ENCODE peak calls at places on chromosomes 11 and 22, in eight cellular contexts. One of them, this sample, is unnamed.

GRCh38 chr11:59173964-59174663 is 2.2 kb downstream of the DTX4 start:
- DNase-seq in spleen: no peak
- DNase-seq in endothelial cell of umbilical vein: no peak
- DNase-seq in kidney: peak
- DNase-seq in cardiac fibroblast: peak
- DNase-seq in breast epithelium: no peak
- DNase-seq in body of pancreas: peak
- DNase-seq in heart left ventricle: no peak
- DNase-seq in this sample: no peak

GRCh38 chr11:38297670-38298069 is 1699.6 kb upstream of the RAG2 start:
- DNase-seq in kidney: no peak
- DNase-seq in cardiac fibroblast: no peak
- DNase-seq in breast epithelium: no peak
- DNase-seq in endothelial cell of umbilical vein: no peak
- DNase-seq in body of pancreas: no peak
- DNase-seq in spleen: no peak
- DNase-seq in heart left ventricle: no peak
- DNase-seq in this sample: no peak

GRCh38 chr22:39297490-39298193 is 21.8 kb downstream of the RPL3 start:
- DNase-seq in spleen: no peak
- DNase-seq in heart left ventricle: no peak
- DNase-seq in endothelial cell of umbilical vein: no peak
- DNase-seq in body of pancreas: peak
- DNase-seq in kidney: no peak
- DNase-seq in cardiac fibroblast: no peak
- DNase-seq in breast epithelium: no peak
- DNase-seq in this sample: no peak

GRCh38 chr11:118691926-118692830 is 12.7 kb upstream of the TREH start:
- DNase-seq in kidney: no peak
- DNase-seq in breast epithelium: no peak
- DNase-seq in heart left ventricle: no peak
- DNase-seq in cardiac fibroblast: peak
- DNase-seq in spleen: peak
- DNase-seq in endothelial cell of umbilical vein: no peak
- DNase-seq in body of pancreas: no peak
- DNase-seq in this sample: no peak

GRCh38 chr11:121634889-121635288 is 182.1 kb upstream of the SORL1-AS1 start:
- DNase-seq in kidney: no peak
- DNase-seq in heart left ventricle: no peak
- DNase-seq in endothelial cell of umbilical vein: no peak
- DNase-seq in spleen: no peak
- DNase-seq in cardiac fibroblast: peak
- DNase-seq in breast epithelium: no peak
- DNase-seq in body of pancreas: no peak
- DNase-seq in this sample: no peak

GRCh38 chr22:20956258-20957117 is 10.6 kb upstream of the AIFM3 start:
- DNase-seq in cardiac fibroblast: peak
- DNase-seq in spleen: no peak
- DNase-seq in endothelial cell of umbilical vein: no peak
- DNase-seq in body of pancreas: peak
- DNase-seq in breast epithelium: no peak
- DNase-seq in heart left ventricle: no peak
- DNase-seq in kidney: no peak
- DNase-seq in this sample: no peak

GRCh38 chr11:106621479-106621878 is 396.8 kb downstream of the GUCY1A2 start:
- DNase-seq in kidney: no peak
- DNase-seq in cardiac fibroblast: no peak
- DNase-seq in breast epithelium: no peak
- DNase-seq in body of pancreas: no peak
- DNase-seq in spleen: no peak
- DNase-seq in endothelial cell of umbilical vein: no peak
- DNase-seq in heart left ventricle: no peak
- DNase-seq in this sample: no peak

GRCh38 chr11:12243511-12243910 is 133.1 kb downstream of the MICAL2 start:
- DNase-seq in breast epithelium: no peak
- DNase-seq in kidney: no peak
- DNase-seq in body of pancreas: peak
- DNase-seq in endothelial cell of umbilical vein: no peak
- DNase-seq in cardiac fibroblast: no peak
- DNase-seq in spleen: no peak
- DNase-seq in heart left ventricle: no peak
- DNase-seq in this sample: no peak

GRCh38 chr22:35552186-35552842 is 11.7 kb downstream of the RASD2 start:
- DNase-seq in endothelial cell of umbilical vein: peak
- DNase-seq in heart left ventricle: no peak
- DNase-seq in body of pancreas: peak
- DNase-seq in cardiac fibroblast: peak
- DNase-seq in spleen: peak
- DNase-seq in kidney: no peak
- DNase-seq in breast epithelium: no peak
- DNase-seq in this sample: no peak

GRCh38 chr11:66011239-66011784 is 496 bp upstream of the CST6 start:
- DNase-seq in cardiac fibroblast: peak
- DNase-seq in kidney: peak
- DNase-seq in heart left ventricle: no peak
- DNase-seq in breast epithelium: no peak
- DNase-seq in spleen: no peak
- DNase-seq in endothelial cell of umbilical vein: no peak
- DNase-seq in body of pancreas: peak
- DNase-seq in this sample: no peak

GRCh38 chr11:7906481-7906880 is 24.6 kb downstream of the OR10A6 start:
- DNase-seq in body of pancreas: no peak
- DNase-seq in cardiac fibroblast: no peak
- DNase-seq in endothelial cell of umbilical vein: no peak
- DNase-seq in breast epithelium: no peak
- DNase-seq in heart left ventricle: no peak
- DNase-seq in kidney: no peak
- DNase-seq in spleen: no peak
- DNase-seq in this sample: no peak

GRCh38 chr11:45486461-45486860 is 179.0 kb downstream of the CHST1 start:
- DNase-seq in breast epithelium: no peak
- DNase-seq in spleen: peak
- DNase-seq in body of pancreas: no peak
- DNase-seq in kidney: no peak
- DNase-seq in cardiac fibroblast: no peak
- DNase-seq in heart left ventricle: no peak
- DNase-seq in endothelial cell of umbilical vein: no peak
- DNase-seq in this sample: no peak

GRCh38 chr11:97498891-97499290 is 1109.1 kb downstream of the JRKL start:
- DNase-seq in endothelial cell of umbilical vein: no peak
- DNase-seq in kidney: no peak
- DNase-seq in body of pancreas: no peak
- DNase-seq in heart left ventricle: no peak
- DNase-seq in breast epithelium: no peak
- DNase-seq in spleen: no peak
- DNase-seq in cardiac fibroblast: no peak
- DNase-seq in this sample: no peak

GRCh38 chr11:116689413-116690127 is 83.2 kb downstream of the BUD13 start:
- DNase-seq in heart left ventricle: no peak
- DNase-seq in endothelial cell of umbilical vein: no peak
- DNase-seq in breast epithelium: no peak
- DNase-seq in spleen: peak
- DNase-seq in cardiac fibroblast: no peak
- DNase-seq in kidney: no peak
- DNase-seq in body of pancreas: no peak
- DNase-seq in this sample: no peak

GRCh38 chr11:61888043-61888442 is 3.3 kb downstream of the FADS3 start:
- DNase-seq in endothelial cell of umbilical vein: peak
- DNase-seq in spleen: no peak
- DNase-seq in breast epithelium: peak
- DNase-seq in kidney: peak
- DNase-seq in body of pancreas: peak
- DNase-seq in heart left ventricle: peak
- DNase-seq in cardiac fibroblast: peak
- DNase-seq in this sample: no peak

GRCh38 chr11:120540744-120541143 is 29.2 kb downstream of the GRIK4 start:
- DNase-seq in breast epithelium: no peak
- DNase-seq in endothelial cell of umbilical vein: no peak
- DNase-seq in body of pancreas: no peak
- DNase-seq in spleen: no peak
- DNase-seq in cardiac fibroblast: no peak
- DNase-seq in heart left ventricle: no peak
- DNase-seq in kidney: no peak
- DNase-seq in this sample: no peak

GRCh38 chr11:75302346-75302745 is 49.1 kb downstream of the ARRB1 start:
- DNase-seq in kidney: peak
- DNase-seq in body of pancreas: no peak
- DNase-seq in breast epithelium: no peak
- DNase-seq in endothelial cell of umbilical vein: peak
- DNase-seq in cardiac fibroblast: no peak
- DNase-seq in heart left ventricle: no peak
- DNase-seq in spleen: no peak
- DNase-seq in this sample: no peak

GRCh38 chr22:46185263-46185662 is 34.9 kb downstream of the PPARA start:
- DNase-seq in heart left ventricle: no peak
- DNase-seq in kidney: no peak
- DNase-seq in breast epithelium: no peak
- DNase-seq in spleen: no peak
- DNase-seq in endothelial cell of umbilical vein: no peak
- DNase-seq in body of pancreas: no peak
- DNase-seq in cardiac fibroblast: no peak
- DNase-seq in this sample: no peak

GRCh38 chr11:91263698-91264097 is 960.9 kb upstream of the FAT3 start:
- DNase-seq in endothelial cell of umbilical vein: no peak
- DNase-seq in spleen: no peak
- DNase-seq in body of pancreas: no peak
- DNase-seq in heart left ventricle: no peak
- DNase-seq in cardiac fibroblast: no peak
- DNase-seq in kidney: no peak
- DNase-seq in breast epithelium: no peak
- DNase-seq in this sample: no peak
- H3K4me3 ChIP-seq in endothelial cell of umbilical vein: no peak
- H3K4me3 ChIP-seq in spleen: no peak
- H3K4me3 ChIP-seq in body of pancreas: no peak
- H3K4me3 ChIP-seq in heart left ventricle: no peak
- H3K4me3 ChIP-seq in cardiac fibroblast: no peak
- H3K4me3 ChIP-seq in kidney: no peak
- H3K4me3 ChIP-seq in breast epithelium: no peak
- H3K4me3 ChIP-seq in this sample: no peak

DNA sequence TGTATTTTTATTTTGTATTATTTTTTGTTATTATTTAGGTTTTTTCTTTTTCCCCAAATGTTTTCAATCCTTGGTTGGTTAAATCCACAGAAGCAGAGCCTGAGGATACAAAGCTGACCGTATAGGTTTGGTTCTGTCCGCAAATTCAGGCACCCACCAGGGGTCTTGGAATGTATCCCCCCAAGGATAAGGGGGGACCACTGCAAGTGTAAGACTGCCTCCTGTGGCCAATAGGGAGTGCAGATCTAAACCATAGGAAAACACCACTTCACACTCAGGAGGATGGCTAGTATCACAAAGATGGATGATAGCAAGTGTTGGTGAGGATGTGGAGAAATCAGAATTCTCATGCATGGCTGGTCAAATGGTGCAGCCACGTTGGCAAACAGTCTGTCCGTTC is 20.0 kb downstream of the CPT1A start:
- DNase-seq in kidney: no peak
- DNase-seq in heart left ventricle: no peak
- DNase-seq in breast epithelium: no peak
- DNase-seq in endothelial cell of umbilical vein: no peak
- DNase-seq in body of pancreas: no peak
- DNase-seq in cardiac fibroblast: no peak
- DNase-seq in spleen: no peak
- DNase-seq in this sample: no peak
- TF ChIP-seq CTCF in kidney: peak
- TF ChIP-seq CTCF in heart left ventricle: no peak
- TF ChIP-seq CTCF in breast epithelium: no peak
- TF ChIP-seq CTCF in endothelial cell of umbilical vein: peak
- TF ChIP-seq CTCF in body of pancreas: no peak
- TF ChIP-seq CTCF in cardiac fibroblast: no peak
- TF ChIP-seq CTCF in spleen: no peak
- TF ChIP-seq CTCF in this sample: no peak

GRCh38 chr11:846496-847098 is 3.9 kb downstream of the TSPAN4 start:
- DNase-seq in body of pancreas: no peak
- DNase-seq in endothelial cell of umbilical vein: no peak
- DNase-seq in spleen: no peak
- DNase-seq in heart left ventricle: no peak
- DNase-seq in cardiac fibroblast: peak
- DNase-seq in kidney: no peak
- DNase-seq in breast epithelium: no peak
- DNase-seq in this sample: no peak

GRCh38 chr11:847876-848275 is 5.2 kb downstream of the TSPAN4 start:
- DNase-seq in spleen: no peak
- DNase-seq in heart left ventricle: no peak
- DNase-seq in body of pancreas: no peak
- DNase-seq in endothelial cell of umbilical vein: no peak
- DNase-seq in breast epithelium: no peak
- DNase-seq in cardiac fibroblast: no peak
- DNase-seq in kidney: no peak
- DNase-seq in this sample: no peak

GRCh38 chr11:849951-850776 is 7.5 kb downstream of the TSPAN4 start:
- DNase-seq in spleen: no peak
- DNase-seq in endothelial cell of umbilical vein: no peak
- DNase-seq in breast epithelium: no peak
- DNase-seq in kidney: no peak
- DNase-seq in heart left ventricle: no peak
- DNase-seq in body of pancreas: no peak
- DNase-seq in cardiac fibroblast: no peak
- DNase-seq in this sample: no peak

GRCh38 chr11:848988-849824 is 6.6 kb downstream of the TSPAN4 start:
- DNase-seq in body of pancreas: no peak
- DNase-seq in endothelial cell of umbilical vein: peak
- DNase-seq in kidney: no peak
- DNase-seq in breast epithelium: no peak
- DNase-seq in cardiac fibroblast: no peak
- DNase-seq in spleen: no peak
- DNase-seq in heart left ventricle: no peak
- DNase-seq in this sample: no peak

DNA sequence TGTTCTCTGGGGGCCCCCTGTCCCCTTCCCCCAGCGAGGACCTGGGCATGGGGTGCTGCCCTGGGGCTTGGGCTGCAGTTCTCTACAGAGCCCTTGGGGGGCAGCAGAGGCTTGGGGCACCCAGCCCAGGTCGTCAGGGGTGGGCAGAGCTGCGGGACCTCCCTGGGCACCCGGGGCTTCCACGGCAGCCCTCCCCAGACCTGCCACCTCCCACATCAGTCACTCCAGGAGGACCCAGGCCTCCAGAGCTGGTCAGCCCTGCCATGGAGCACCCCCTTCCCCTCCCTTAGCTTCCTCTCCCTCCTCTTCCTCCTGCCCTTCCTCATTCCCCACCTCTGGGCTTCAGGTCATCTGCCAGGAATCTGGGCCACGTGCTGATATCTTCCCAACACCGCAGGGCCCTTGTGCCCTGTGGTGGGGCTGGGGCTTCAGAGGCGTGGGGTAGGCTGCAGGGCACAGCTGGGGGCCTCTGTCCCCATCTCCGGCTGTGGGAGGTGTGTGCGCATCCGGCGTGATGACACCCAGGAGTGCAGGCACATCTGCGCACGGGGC is 5.8 kb downstream of the TSPAN4 start:
- DNase-seq in cardiac fibroblast: no peak
- DNase-seq in heart left ventricle: no peak
- DNase-seq in body of pancreas: peak
- DNase-seq in endothelial cell of umbilical vein: peak
- DNase-seq in breast epithelium: no peak
- DNase-seq in kidney: no peak
- DNase-seq in spleen: peak
- DNase-seq in this sample: no peak
- H3K4me3 ChIP-seq in cardiac fibroblast: no peak
- H3K4me3 ChIP-seq in heart left ventricle: no peak
- H3K4me3 ChIP-seq in body of pancreas: no peak
- H3K4me3 ChIP-seq in endothelial cell of umbilical vein: no peak
- H3K4me3 ChIP-seq in breast epithelium: peak
- H3K4me3 ChIP-seq in kidney: no peak
- H3K4me3 ChIP-seq in spleen: peak
- H3K4me3 ChIP-seq in this sample: no peak

GRCh38 chr11:21142007-21142406 is 472.6 kb downstream of the NELL1 start:
- DNase-seq in body of pancreas: no peak
- DNase-seq in breast epithelium: no peak
- DNase-seq in endothelial cell of umbilical vein: no peak
- DNase-seq in kidney: no peak
- DNase-seq in cardiac fibroblast: no peak
- DNase-seq in heart left ventricle: no peak
- DNase-seq in spleen: no peak
- DNase-seq in this sample: no peak
- TF ChIP-seq CTCF in body of pancreas: no peak
- TF ChIP-seq CTCF in breast epithelium: no peak
- TF ChIP-seq CTCF in endothelial cell of umbilical vein: no peak
- TF ChIP-seq CTCF in kidney: peak
- TF ChIP-seq CTCF in cardiac fibroblast: no peak
- TF ChIP-seq CTCF in heart left ventricle: no peak
- TF ChIP-seq CTCF in spleen: no peak
- TF ChIP-seq CTCF in this sample: peak

This sample was measured in LNCaP clone FGC.